ENCODE peak calls at places on chromosomes 6 and 20, in six cellular contexts. U, O, E, R, P and S are unnamed samples.

GRCh38 chr6:113457156-113457555 is 400.0 kb upstream of the MARCKS start:
- DNase-seq in P (peak; percentile 81), U (peak; percentile 17), O (no peak), R (peak; percentile 98), E (no peak), S (no peak)

GRCh38 chr20:51666126-51666525 is 102.1 kb downstream of the ATP9A start:
- DNase-seq in P (no peak), O (no peak), E (no peak), U (no peak), R (no peak), S (no peak)

GRCh38 chr6:121780325-121781313 is 345.2 kb downstream of the GJA1 start:
- DNase-seq in E (no peak), U (peak; percentile 79), O (no peak), P (peak; percentile 62), R (peak; percentile 99), S (no peak)

GRCh38 chr6:79946773-79947190 is 571 bp downstream of the ELOVL4 start:
- DNase-seq in E (no peak), P (peak; percentile 63), U (peak; percentile 19), R (peak; percentile 39), O (peak; percentile 61), S (peak; percentile 51)

GRCh38 chr20:51687071-51687470 is 81.1 kb downstream of the ATP9A start:
- DNase-seq in P (no peak), E (no peak), R (peak; percentile 77), U (no peak), O (no peak), S (no peak)

GRCh38 chr6:154457881-154458284 is 52.6 kb downstream of the CNKSR3 start:
- DNase-seq in U (no peak), R (no peak), O (no peak), E (no peak), P (no peak), S (no peak)

GRCh38 chr6:6993503-6994237 is 114.1 kb upstream of the RREB1 start:
- DNase-seq in E (no peak), O (no peak), R (no peak), U (no peak), P (no peak), S (no peak)

GRCh38 chr20:51769941-51770615 is 1.9 kb upstream of the ATP9A start:
- DNase-seq in R (no peak), O (no peak), U (no peak), E (no peak), P (no peak), S (no peak)

GRCh38 chr20:14498809-14499208 is 161.4 kb upstream of the FLRT3 start:
- DNase-seq in E (no peak), R (no peak), O (no peak), U (no peak), P (no peak), S (no peak)

GRCh38 chr6:17281100-17281496 is at the start of gene RBM24:
- DNase-seq in R (peak; percentile 80), U (peak; percentile 70), E (no peak), P (peak; percentile 79), O (no peak), S (no peak)

GRCh38 chr6:19410477-19410876 is 426.7 kb upstream of the ID4 start:
- DNase-seq in E (no peak), P (no peak), R (peak; percentile 92), U (no peak), O (no peak), S (no peak)

GRCh38 chr20:40966516-40967185 is 62.0 kb upstream of the TOP1 start:
- DNase-seq in R (no peak), O (no peak), E (no peak), U (no peak), P (no peak), S (no peak)

GRCh38 chr6:18216411-18216810 is 47.9 kb downstream of the DEK start:
- DNase-seq in E (no peak), O (no peak), P (no peak), U (no peak), R (peak; percentile 95), S (no peak)

GRCh38 chr6:15615837-15616236 is 47.0 kb downstream of the DTNBP1 start:
- DNase-seq in P (no peak), E (no peak), U (no peak), R (peak; percentile 11), O (no peak), S (no peak)

GRCh38 chr6:77630019-77630418 is 22.8 kb upstream of the MEI4 start:
- DNase-seq in E (no peak), R (no peak), O (no peak), P (no peak), U (no peak), S (no peak)

GRCh38 chr20:35776513-35777101 is 4.8 kb downstream of the PHF20 start:
- DNase-seq in O (no peak), U (peak; percentile 64), E (no peak), P (no peak), R (peak; percentile 43), S (no peak)

GRCh38 chr6:27214126-27214601 is 33.3 kb upstream of the PRSS16 start:
- DNase-seq in O (no peak), U (no peak), P (no peak), E (no peak), R (no peak), S (no peak)

GRCh38 chr6:28355743-28356665 is 6.3 kb downstream of the ZKSCAN3 start:
- DNase-seq in U (peak; percentile 80), P (peak; percentile 85), O (peak; percentile 74), R (peak; percentile 87), E (peak; percentile 55), S (peak; percentile 58)

GRCh38 chr6:37323568-37323967 is 30.2 kb upstream of the RNF8 start:
- DNase-seq in O (no peak), P (no peak), E (no peak), U (no peak), R (peak; percentile 10), S (no peak)

GRCh38 chr20:42901689-42902518 is 287.8 kb downstream of the PTPRT start:
- DNase-seq in E (no peak), R (no peak), U (peak; percentile 16), O (no peak), P (no peak), S (no peak)

GRCh38 chr6:5899216-5900045 is 107.3 kb downstream of the NRN1 start:
- DNase-seq in P (no peak), O (no peak), R (no peak), E (no peak), U (no peak), S (no peak)

DNA sequence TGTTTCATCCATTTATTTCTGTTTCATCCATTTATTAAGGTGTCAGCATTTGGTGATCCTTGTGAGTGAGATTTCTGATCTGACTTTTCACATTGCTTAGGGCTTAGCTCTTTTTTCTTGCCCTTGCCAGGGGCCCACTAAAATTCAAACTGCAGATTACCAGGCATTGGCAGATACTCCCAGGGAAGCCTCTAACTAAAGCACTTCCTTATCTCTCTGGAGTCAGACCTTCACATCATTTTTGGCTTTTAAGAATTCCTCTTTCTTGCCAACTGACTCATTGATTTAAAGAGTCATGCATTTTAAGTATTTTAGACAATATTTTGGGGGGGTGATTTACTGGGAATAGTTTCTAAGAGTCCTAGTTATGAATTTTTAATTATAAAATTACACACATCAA is 2.6 kb upstream of the WFDC8 start:
- DNase-seq in O (no peak), U (no peak), E (no peak), R (peak; percentile 24), P (no peak), S (no peak)
- H3K27ac ChIP-seq in O (no peak overlapping the region), U (no peak overlapping the region), E (no peak overlapping the region), R (no peak overlapping the region), P (no peak overlapping the region), S (no peak overlapping the region)

GRCh38 chr20:2462484-2462883 is 8.1 kb downstream of the SNRPB start:
- DNase-seq in P (no peak), O (no peak), R (no peak), E (no peak), U (no peak), S (no peak)

GRCh38 chr20:2467412-2467811 is 3.2 kb downstream of the SNRPB start:
- DNase-seq in O (no peak), P (no peak), R (no peak), E (no peak), U (no peak), S (no peak)

GRCh38 chr20:2463616-2464365 is 6.8 kb downstream of the SNRPB start:
- DNase-seq in E (no peak), U (no peak), P (no peak), R (no peak), O (no peak), S (no peak)

GRCh38 chr20:2468581-2469407 is 1.8 kb downstream of the SNRPB start:
- DNase-seq in U (no peak), P (no peak), O (no peak), E (no peak), R (peak; percentile 22), S (no peak)

GRCh38 chr20:2465100-2465499 is 5.5 kb downstream of the SNRPB start:
- DNase-seq in O (no peak), P (no peak), R (no peak), E (no peak), U (no peak), S (no peak)
- H3K4me1 ChIP-seq in O (peaks cover 34% of the 10 kb centered on the region), P (peaks cover 7% of the 10 kb centered on the region), R (peaks cover 6% of the 10 kb centered on the region), E (no peaks in the 10 kb centered on the region), U (peaks cover 7% of the 10 kb centered on the region), S (peaks cover 25% of the 10 kb centered on the region)

GRCh38 chr6:125809771-125810315 is 19.1 kb downstream of the NCOA7 start:
- DNase-seq in P (no peak), O (no peak), R (no peak), E (no peak), U (no peak), S (no peak)
- H3K4me3 ChIP-seq in P (no peak overlapping the region), O (no peak overlapping the region), R (no peak overlapping the region), E (no peak overlapping the region), U (no peak overlapping the region), S (no peak overlapping the region)

GRCh38 chr20:47543006-47543431 is 41.3 kb downstream of the NCOA3 start:
- DNase-seq in E (no peak), U (no peak), P (no peak), R (peak; percentile 65), O (no peak), S (no peak)

GRCh38 chr20:47544240-47544639 is 42.6 kb downstream of the NCOA3 start:
- DNase-seq in O (no peak), E (no peak), R (peak; percentile 89), P (no peak), U (no peak), S (no peak)

GRCh38 chr20:47544852-47545251 is 43.2 kb downstream of the NCOA3 start:
- DNase-seq in U (no peak), R (peak; percentile 58), P (no peak), O (no peak), E (no peak), S (no peak)

GRCh38 chr20:47540443-47541354 is 39.0 kb downstream of the NCOA3 start:
- DNase-seq in P (no peak), U (no peak), O (no peak), E (peak; percentile 21), R (peak; percentile 27), S (no peak)

GRCh38 chr20:47541355-47541922 is 39.8 kb downstream of the NCOA3 start:
- DNase-seq in R (no peak), O (no peak), U (no peak), P (no peak), E (no peak), S (no peak)
- H3K27ac ChIP-seq in R (no peak overlapping the region), O (no peak overlapping the region), U (no peak overlapping the region), P (no peak overlapping the region), E (no peak overlapping the region), S (no peak overlapping the region)

DNA sequence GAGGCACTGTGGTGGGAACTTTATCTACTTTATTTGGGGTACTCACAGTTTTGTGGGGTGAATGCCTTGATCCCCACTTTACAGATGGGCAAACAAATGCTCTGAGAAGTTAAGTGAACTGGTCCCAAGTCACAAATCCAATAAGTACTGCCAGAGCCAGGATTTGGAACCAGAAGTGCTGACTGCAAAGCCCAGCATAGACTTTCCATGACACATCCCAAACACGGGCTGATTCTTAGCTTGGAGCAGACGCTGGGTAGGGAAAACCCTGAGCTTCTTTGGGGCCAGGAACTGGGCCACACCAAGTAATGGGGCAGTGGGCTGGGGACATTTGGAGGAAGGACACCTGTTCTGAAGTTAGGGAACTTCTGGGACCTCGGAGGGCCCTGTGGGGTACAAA is 20.3 kb downstream of the RIN2 start:
- DNase-seq in O (no peak), R (no peak), P (no peak), U (no peak), E (no peak), S (no peak)
- H3K4me1 ChIP-seq in O (no peaks in the 10 kb centered on the region), R (peaks cover 4% of the 10 kb centered on the region), P (peaks cover 16% of the 10 kb centered on the region), U (peaks cover 7% of the 10 kb centered on the region), E (peaks cover 12% of the 10 kb centered on the region), S (no peaks in the 10 kb centered on the region)